ENCODE peak calls at places on chromosomes 5 and 9, in eight cellular contexts. One of them, this sample, is unnamed.

GRCh38 chr5:170467000-170467707 is 36.7 kb upstream of the KCNIP1 start:
- DNase-seq in heart left ventricle: no peak
- DNase-seq in A549: peak
- DNase-seq in cardiac fibroblast: peak
- DNase-seq in foreskin fibroblast: peak
- DNase-seq in GM13976: no peak
- DNase-seq in astrocyte: peak
- DNase-seq in omental fat pad: no peak
- DNase-seq in this sample: no peak

GRCh38 chr9:74205071-74205470 is 292.1 kb upstream of the RORB start:
- DNase-seq in heart left ventricle: no peak
- DNase-seq in A549: no peak
- DNase-seq in cardiac fibroblast: no peak
- DNase-seq in foreskin fibroblast: no peak
- DNase-seq in GM13976: no peak
- DNase-seq in astrocyte: no peak
- DNase-seq in omental fat pad: no peak
- DNase-seq in this sample: no peak

GRCh38 chr5:96935556-96936430 is at the start of gene LNPEP:
- DNase-seq in heart left ventricle: peak
- DNase-seq in A549: peak
- DNase-seq in cardiac fibroblast: peak
- DNase-seq in foreskin fibroblast: peak
- DNase-seq in GM13976: peak
- DNase-seq in astrocyte: peak
- DNase-seq in omental fat pad: peak
- DNase-seq in this sample: peak

GRCh38 chr5:55715519-55716078 is 3.5 kb upstream of the SLC38A9 start:
- DNase-seq in heart left ventricle: no peak
- DNase-seq in A549: no peak
- DNase-seq in cardiac fibroblast: no peak
- DNase-seq in foreskin fibroblast: no peak
- DNase-seq in GM13976: no peak
- DNase-seq in astrocyte: no peak
- DNase-seq in omental fat pad: no peak
- DNase-seq in this sample: no peak

GRCh38 chr5:168793844-168794837 is 215.0 kb upstream of the PANK3 start:
- DNase-seq in heart left ventricle: no peak
- DNase-seq in A549: peak
- DNase-seq in cardiac fibroblast: peak
- DNase-seq in foreskin fibroblast: peak
- DNase-seq in GM13976: no peak
- DNase-seq in astrocyte: peak
- DNase-seq in omental fat pad: no peak
- DNase-seq in this sample: no peak

GRCh38 chr5:143879646-143880045 is 67.7 kb downstream of the HMHB1 start:
- DNase-seq in heart left ventricle: no peak
- DNase-seq in A549: no peak
- DNase-seq in cardiac fibroblast: no peak
- DNase-seq in foreskin fibroblast: no peak
- DNase-seq in GM13976: no peak
- DNase-seq in astrocyte: peak
- DNase-seq in omental fat pad: no peak
- DNase-seq in this sample: no peak

GRCh38 chr5:3265131-3265885 is 330.3 kb upstream of the IRX1 start:
- DNase-seq in heart left ventricle: no peak
- DNase-seq in A549: no peak
- DNase-seq in cardiac fibroblast: no peak
- DNase-seq in foreskin fibroblast: no peak
- DNase-seq in GM13976: no peak
- DNase-seq in astrocyte: no peak
- DNase-seq in omental fat pad: no peak
- DNase-seq in this sample: no peak

GRCh38 chr5:181261320-181262085 is 560 bp upstream of the TRIM52 start:
- DNase-seq in heart left ventricle: peak
- DNase-seq in A549: peak
- DNase-seq in cardiac fibroblast: peak
- DNase-seq in foreskin fibroblast: peak
- DNase-seq in GM13976: peak
- DNase-seq in astrocyte: peak
- DNase-seq in omental fat pad: peak
- DNase-seq in this sample: peak

GRCh38 chr5:126810983-126811382 is 34.0 kb downstream of the LMNB1 start:
- DNase-seq in heart left ventricle: no peak
- DNase-seq in A549: no peak
- DNase-seq in cardiac fibroblast: no peak
- DNase-seq in foreskin fibroblast: no peak
- DNase-seq in GM13976: no peak
- DNase-seq in astrocyte: no peak
- DNase-seq in omental fat pad: no peak
- DNase-seq in this sample: no peak

GRCh38 chr9:89386797-89387196 is 68.5 kb downstream of the SECISBP2 start:
- DNase-seq in heart left ventricle: peak
- DNase-seq in A549: no peak
- DNase-seq in cardiac fibroblast: no peak
- DNase-seq in foreskin fibroblast: no peak
- DNase-seq in GM13976: no peak
- DNase-seq in astrocyte: no peak
- DNase-seq in omental fat pad: no peak
- DNase-seq in this sample: peak

GRCh38 chr9:107161338-107161737 is 121.7 kb upstream of the RAD23B start:
- DNase-seq in heart left ventricle: no peak
- DNase-seq in A549: no peak
- DNase-seq in cardiac fibroblast: no peak
- DNase-seq in foreskin fibroblast: no peak
- DNase-seq in GM13976: no peak
- DNase-seq in astrocyte: no peak
- DNase-seq in omental fat pad: no peak
- DNase-seq in this sample: no peak

DNA sequence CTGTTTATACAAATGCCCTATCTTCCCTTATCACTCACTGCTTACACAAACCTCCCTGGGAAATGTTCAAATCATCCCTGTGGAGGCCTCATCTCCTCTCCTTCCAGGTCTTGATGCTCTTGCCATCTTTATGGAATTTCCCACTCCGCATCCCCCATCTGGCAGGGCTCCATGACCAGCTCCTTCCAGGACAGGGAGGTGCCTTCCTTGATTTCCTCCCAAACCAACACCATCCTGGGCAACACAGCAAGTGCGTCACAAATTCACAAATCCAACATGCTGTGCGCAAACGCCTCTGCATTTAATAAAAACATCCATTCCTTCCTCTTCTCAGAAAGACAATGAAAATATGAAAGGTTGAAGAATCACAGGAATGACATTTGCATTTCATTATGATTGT is 51.7 kb downstream of the EPB41L4A start:
- DNase-seq in heart left ventricle: no peak
- DNase-seq in A549: no peak
- DNase-seq in cardiac fibroblast: no peak
- DNase-seq in foreskin fibroblast: no peak
- DNase-seq in GM13976: no peak
- DNase-seq in astrocyte: no peak
- DNase-seq in omental fat pad: peak
- DNase-seq in this sample: no peak
- TF ChIP-seq CTCF in heart left ventricle: no peak
- TF ChIP-seq CTCF in A549: no peak
- TF ChIP-seq CTCF in cardiac fibroblast: no peak
- TF ChIP-seq CTCF in foreskin fibroblast: no peak
- TF ChIP-seq CTCF in GM13976: no peak
- TF ChIP-seq CTCF in astrocyte: no peak
- TF ChIP-seq CTCF in omental fat pad: no peak
- TF ChIP-seq CTCF in this sample: no peak

GRCh38 chr9:104863180-104863883 is 64.6 kb downstream of the ABCA1 start:
- DNase-seq in heart left ventricle: no peak
- DNase-seq in A549: peak
- DNase-seq in cardiac fibroblast: peak
- DNase-seq in foreskin fibroblast: peak
- DNase-seq in GM13976: peak
- DNase-seq in astrocyte: peak
- DNase-seq in omental fat pad: no peak
- DNase-seq in this sample: no peak
- TF ChIP-seq CTCF in heart left ventricle: peak
- TF ChIP-seq CTCF in A549: peak
- TF ChIP-seq CTCF in cardiac fibroblast: peak
- TF ChIP-seq CTCF in foreskin fibroblast: peak
- TF ChIP-seq CTCF in GM13976: peak
- TF ChIP-seq CTCF in astrocyte: peak
- TF ChIP-seq CTCF in omental fat pad: no peak
- TF ChIP-seq CTCF in this sample: peak

GRCh38 chr9:113950195-113951031 is 74.3 kb downstream of the ZNF618 start:
- DNase-seq in heart left ventricle: no peak
- DNase-seq in A549: no peak
- DNase-seq in cardiac fibroblast: no peak
- DNase-seq in foreskin fibroblast: no peak
- DNase-seq in GM13976: no peak
- DNase-seq in astrocyte: no peak
- DNase-seq in omental fat pad: no peak
- DNase-seq in this sample: no peak

GRCh38 chr9:113951032-113951372 is 74.9 kb downstream of the ZNF618 start:
- DNase-seq in heart left ventricle: no peak
- DNase-seq in A549: no peak
- DNase-seq in cardiac fibroblast: no peak
- DNase-seq in foreskin fibroblast: no peak
- DNase-seq in GM13976: no peak
- DNase-seq in astrocyte: no peak
- DNase-seq in omental fat pad: no peak
- DNase-seq in this sample: no peak

GRCh38 chr9:113946496-113947115 is 70.5 kb downstream of the ZNF618 start:
- DNase-seq in heart left ventricle: no peak
- DNase-seq in A549: no peak
- DNase-seq in cardiac fibroblast: no peak
- DNase-seq in foreskin fibroblast: no peak
- DNase-seq in GM13976: no peak
- DNase-seq in astrocyte: no peak
- DNase-seq in omental fat pad: no peak
- DNase-seq in this sample: no peak

GRCh38 chr9:113952651-113953050 is 76.5 kb downstream of the ZNF618 start:
- DNase-seq in heart left ventricle: no peak
- DNase-seq in A549: no peak
- DNase-seq in cardiac fibroblast: no peak
- DNase-seq in foreskin fibroblast: no peak
- DNase-seq in GM13976: no peak
- DNase-seq in astrocyte: peak
- DNase-seq in omental fat pad: no peak
- DNase-seq in this sample: no peak

GRCh38 chr9:113949206-113950078 is 73.3 kb downstream of the ZNF618 start:
- DNase-seq in heart left ventricle: no peak
- DNase-seq in A549: no peak
- DNase-seq in cardiac fibroblast: no peak
- DNase-seq in foreskin fibroblast: no peak
- DNase-seq in GM13976: no peak
- DNase-seq in astrocyte: no peak
- DNase-seq in omental fat pad: no peak
- DNase-seq in this sample: no peak
- TF ChIP-seq CTCF in heart left ventricle: no peak
- TF ChIP-seq CTCF in A549: no peak
- TF ChIP-seq CTCF in cardiac fibroblast: no peak
- TF ChIP-seq CTCF in foreskin fibroblast: no peak
- TF ChIP-seq CTCF in GM13976: no peak
- TF ChIP-seq CTCF in astrocyte: no peak
- TF ChIP-seq CTCF in omental fat pad: no peak
- TF ChIP-seq CTCF in this sample: no peak

GRCh38 chr5:115348175-115348574 is 51.7 kb upstream of the CCDC112 start:
- DNase-seq in heart left ventricle: no peak
- DNase-seq in A549: no peak
- DNase-seq in cardiac fibroblast: no peak
- DNase-seq in foreskin fibroblast: no peak
- DNase-seq in GM13976: no peak
- DNase-seq in astrocyte: no peak
- DNase-seq in omental fat pad: no peak
- DNase-seq in this sample: no peak

GRCh38 chr5:115352571-115352970 is 56.1 kb upstream of the CCDC112 start:
- DNase-seq in heart left ventricle: no peak
- DNase-seq in A549: no peak
- DNase-seq in cardiac fibroblast: no peak
- DNase-seq in foreskin fibroblast: no peak
- DNase-seq in GM13976: no peak
- DNase-seq in astrocyte: no peak
- DNase-seq in omental fat pad: no peak
- DNase-seq in this sample: no peak

GRCh38 chr5:115351356-115352195 is 55.1 kb upstream of the CCDC112 start:
- DNase-seq in heart left ventricle: no peak
- DNase-seq in A549: peak
- DNase-seq in cardiac fibroblast: peak
- DNase-seq in foreskin fibroblast: peak
- DNase-seq in GM13976: no peak
- DNase-seq in astrocyte: peak
- DNase-seq in omental fat pad: no peak
- DNase-seq in this sample: no peak

GRCh38 chr5:115350892-115351291 is 54.4 kb upstream of the CCDC112 start:
- DNase-seq in heart left ventricle: no peak
- DNase-seq in A549: no peak
- DNase-seq in cardiac fibroblast: no peak
- DNase-seq in foreskin fibroblast: no peak
- DNase-seq in GM13976: no peak
- DNase-seq in astrocyte: no peak
- DNase-seq in omental fat pad: no peak
- DNase-seq in this sample: no peak

GRCh38 chr5:115349001-115349817 is 52.8 kb upstream of the CCDC112 start:
- DNase-seq in heart left ventricle: no peak
- DNase-seq in A549: peak
- DNase-seq in cardiac fibroblast: peak
- DNase-seq in foreskin fibroblast: peak
- DNase-seq in GM13976: no peak
- DNase-seq in astrocyte: peak
- DNase-seq in omental fat pad: no peak
- DNase-seq in this sample: no peak
- TF ChIP-seq CTCF in heart left ventricle: no peak
- TF ChIP-seq CTCF in A549: no peak
- TF ChIP-seq CTCF in cardiac fibroblast: peak
- TF ChIP-seq CTCF in foreskin fibroblast: peak
- TF ChIP-seq CTCF in GM13976: no peak
- TF ChIP-seq CTCF in astrocyte: peak
- TF ChIP-seq CTCF in omental fat pad: no peak
- TF ChIP-seq CTCF in this sample: no peak

GRCh38 chr9:135515083-135515511 is 6.1 kb upstream of the LCN1 start:
- DNase-seq in heart left ventricle: no peak
- DNase-seq in A549: no peak
- DNase-seq in cardiac fibroblast: no peak
- DNase-seq in foreskin fibroblast: no peak
- DNase-seq in GM13976: no peak
- DNase-seq in astrocyte: no peak
- DNase-seq in omental fat pad: no peak
- DNase-seq in this sample: no peak
- TF ChIP-seq CTCF in heart left ventricle: no peak
- TF ChIP-seq CTCF in A549: no peak
- TF ChIP-seq CTCF in cardiac fibroblast: no peak
- TF ChIP-seq CTCF in foreskin fibroblast: no peak
- TF ChIP-seq CTCF in GM13976: no peak
- TF ChIP-seq CTCF in astrocyte: no peak
- TF ChIP-seq CTCF in omental fat pad: no peak
- TF ChIP-seq CTCF in this sample: no peak